ENCODE peak calls at places on chromosomes 4 and X, in ten cellular contexts. N is tibial artery; V is A549; G is endothelial cell; D is upper lobe of right lung; Y is fibroblast of lung; P is GM20000; I is CD8-positive, alpha-beta T cell; A is pancreas; O is psoas muscle. T is an unnamed sample.

GRCh38 chr4:110164251-110164650 is 34.2 kb downstream of the ELOVL6 start:
- DNase-seq in A (no peak), Y (peak), P (no peak), O (no peak), I (no peak), D (no peak), V (no peak), G (no peak), N (no peak), T (no peak)

GRCh38 chr4:155005395-155006087 is 202.9 kb upstream of the NPY2R start:
- DNase-seq in P (no peak), G (no peak), N (peak), I (no peak), V (no peak), O (no peak), Y (peak), D (no peak), A (no peak), T (no peak)

GRCh38 chr4:38568768-38569167 is 95.2 kb upstream of the KLF3 start:
- DNase-seq in G (no peak), N (no peak), V (no peak), Y (no peak), I (no peak), P (no peak), D (no peak), A (no peak), O (no peak), T (no peak)

GRCh38 chr4:99857302-99857701 is 36.9 kb downstream of the LAMTOR3 start:
- DNase-seq in Y (no peak), V (no peak), I (no peak), N (no peak), A (no peak), D (no peak), G (no peak), P (no peak), O (no peak), T (no peak)

GRCh38 chr4:99264927-99265326 is 25.9 kb downstream of the ADH1A start:
- DNase-seq in D (no peak), P (no peak), I (no peak), V (no peak), G (no peak), O (no peak), A (no peak), Y (peak), N (no peak), T (no peak)

GRCh38 chrX:78199851-78200250 is 60.4 kb upstream of the TAF9B start:
- DNase-seq in Y (no peak), D (no peak), I (no peak), V (peak), A (no peak), N (no peak), P (peak), O (no peak), G (no peak), T (no peak)

GRCh38 chrX:21374994-21375794 is 976 bp downstream of the CNKSR2 start:
- DNase-seq in I (no peak), A (no peak), N (peak), Y (no peak), D (no peak), G (peak), V (no peak), P (peak), O (peak), T (no peak)

GRCh38 chr4:5995901-5996623 is 22.2 kb downstream of the C4orf50 start:
- DNase-seq in Y (no peak), A (no peak), V (no peak), N (peak), P (no peak), D (peak), O (peak), G (no peak), I (no peak), T (no peak)

GRCh38 chr4:110869862-110870577 is 247.1 kb upstream of the PITX2 start:
- DNase-seq in D (no peak), V (peak), P (peak), O (no peak), Y (peak), G (no peak), I (no peak), N (no peak), A (no peak), T (no peak)

GRCh38 chrX:151537572-151537971 is 25.9 kb upstream of the PASD1 start:
- DNase-seq in V (no peak), I (no peak), Y (no peak), A (no peak), N (no peak), P (no peak), D (no peak), O (no peak), G (no peak), T (no peak)

GRCh38 chr4:1752284-1753041 is 31.1 kb downstream of the TACC3 start:
- DNase-seq in P (peak), A (no peak), Y (no peak), I (no peak), V (no peak), G (no peak), O (no peak), N (no peak), D (peak), T (no peak)

GRCh38 chr4:184461711-184462110 is 12.6 kb downstream of the IRF2 start:
- DNase-seq in G (no peak), O (no peak), A (no peak), I (no peak), Y (no peak), P (no peak), D (no peak), V (no peak), N (no peak), T (no peak)

GRCh38 chr4:33566649-33567048 is 2677.7 kb downstream of the ARAP2 start:
- DNase-seq in G (no peak), P (no peak), A (no peak), I (no peak), N (no peak), Y (no peak), V (no peak), D (no peak), O (no peak), T (no peak)

GRCh38 chrX:13899607-13900006 is 82.7 kb upstream of the GPM6B start:
- DNase-seq in A (peak), G (no peak), D (no peak), O (no peak), Y (peak), V (peak), I (no peak), P (no peak), N (no peak), T (peak)

GRCh38 chr4:82500106-82500738 is 61.6 kb downstream of the TMEM150C start:
- DNase-seq in V (no peak), D (no peak), I (no peak), N (no peak), G (no peak), Y (peak), O (no peak), P (no peak), A (no peak), T (no peak)

GRCh38 chr4:5051210-5051691 is at the start of gene STK32B:
- DNase-seq in G (peak), V (peak), Y (peak), P (peak), A (peak), N (peak), I (no peak), D (peak), O (peak), T (peak)

GRCh38 chr4:16461362-16461761 is 235.1 kb upstream of the TAPT1 start:
- DNase-seq in V (no peak), G (no peak), N (no peak), P (no peak), O (no peak), I (no peak), Y (no peak), A (no peak), D (no peak), T (no peak)

GRCh38 chr4:155042014-155042413 is 166.4 kb upstream of the NPY2R start:
- DNase-seq in A (no peak), G (no peak), V (no peak), N (no peak), P (no peak), I (no peak), D (no peak), O (no peak), Y (peak), T (no peak)

GRCh38 chrX:129876734-129877395 is 29.1 kb upstream of the UTP14A start:
- DNase-seq in P (no peak), G (no peak), O (no peak), Y (peak), N (no peak), D (no peak), A (no peak), I (no peak), V (peak), T (no peak)

GRCh38 chrX:77087529-77088169 is 359.5 kb upstream of the FGF16 start:
- DNase-seq in N (peak), O (no peak), A (peak), G (no peak), V (peak), I (no peak), D (no peak), Y (peak), P (no peak), T (no peak)

GRCh38 chrX:41067721-41068120 is 17.5 kb upstream of the USP9X start:
- DNase-seq in I (no peak), N (no peak), P (no peak), V (no peak), D (no peak), G (no peak), O (no peak), Y (no peak), A (no peak), T (no peak)

GRCh38 chrX:133550665-133551064 is 135.4 kb upstream of the GPC4 start:
- DNase-seq in V (no peak), A (no peak), P (no peak), O (no peak), D (no peak), N (no peak), G (no peak), Y (no peak), I (no peak), T (no peak)

GRCh38 chr4:145179201-145179860 is 1.1 kb downstream of the OTUD4 start:
- DNase-seq in O (peak), A (peak), Y (peak), G (peak), D (peak), N (peak), I (peak), V (peak), P (peak), T (no peak)

GRCh38 chr4:141587897-141588296 is 48.5 kb upstream of the IL15 start:
- DNase-seq in V (no peak), I (no peak), A (no peak), O (no peak), N (no peak), Y (peak), G (no peak), P (no peak), D (no peak), T (no peak)

GRCh38 chr4:81736324-81736723 is 264.6 kb upstream of the RASGEF1B start:
- DNase-seq in V (no peak), I (no peak), G (no peak), P (no peak), O (no peak), N (no peak), A (no peak), Y (no peak), D (no peak), T (no peak)

GRCh38 chrX:38879631-38880220 is 78.5 kb downstream of the MID1IP1 start:
- DNase-seq in N (no peak), A (peak), P (peak), O (peak), V (no peak), D (no peak), G (no peak), I (no peak), Y (no peak), T (no peak)

GRCh38 chrX:144681501-144681900 is 565.8 kb upstream of the SPANXN1 start:
- DNase-seq in D (no peak), Y (no peak), P (no peak), G (no peak), I (no peak), N (no peak), O (no peak), V (no peak), A (no peak), T (no peak)

GRCh38 chr4:147840846-147841732 is 109.2 kb downstream of the ARHGAP10 start:
- DNase-seq in A (no peak), Y (peak), V (no peak), O (no peak), I (no peak), P (no peak), N (no peak), G (no peak), D (no peak), T (no peak)

GRCh38 chr4:147846318-147847135 is 114.6 kb downstream of the ARHGAP10 start:
- DNase-seq in G (no peak), A (no peak), N (no peak), V (no peak), P (peak), Y (peak), O (no peak), D (no peak), I (no peak), T (no peak)

GRCh38 chr4:147842573-147842972 is 110.7 kb downstream of the ARHGAP10 start:
- DNase-seq in P (no peak), G (no peak), N (no peak), O (peak), V (no peak), Y (peak), A (no peak), D (no peak), I (no peak), T (no peak)

GRCh38 chr4:147839651-147840050 is 107.8 kb downstream of the ARHGAP10 start:
- DNase-seq in G (no peak), D (no peak), Y (no peak), P (no peak), N (no peak), O (no peak), I (no peak), A (no peak), V (no peak), T (no peak)

DNA sequence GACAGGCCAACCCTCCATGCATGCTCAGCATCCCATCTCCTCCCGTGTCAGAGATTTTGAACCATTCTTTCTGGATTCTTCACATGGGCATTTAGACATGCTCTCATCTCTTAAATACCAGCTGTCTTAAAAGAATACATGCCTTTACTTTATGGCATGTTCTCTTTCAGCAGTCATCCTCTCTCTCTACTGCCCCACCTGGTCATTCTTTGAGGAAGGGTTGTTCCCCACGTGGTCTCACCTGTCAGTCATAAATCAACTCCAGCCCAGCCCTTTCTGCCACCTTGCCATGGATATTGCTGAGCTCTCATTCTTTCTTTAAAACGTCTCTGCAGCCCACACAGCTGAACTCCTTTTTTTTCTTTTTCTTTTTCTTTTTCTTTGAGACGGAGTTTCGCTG is 111.3 kb downstream of the ARHGAP10 start:
- DNase-seq in V (peak), I (no peak), A (no peak), P (peak), G (no peak), O (no peak), N (no peak), Y (no peak), D (no peak), T (no peak)
- TF ChIP-seq CTCF in V (no peak), I (no peak), A (no peak), P (no peak), G (peak), O (peak), N (no peak), Y (no peak), D (no peak), T (peak)

GRCh38 chr4:140472156-140472555 is 25.9 kb downstream of the MGAT4D start:
- DNase-seq in G (no peak), D (no peak), I (no peak), V (no peak), A (no peak), N (no peak), Y (no peak), O (no peak), P (no peak), T (no peak)
- TF ChIP-seq CTCF in G (no peak), D (no peak), I (no peak), V (no peak), A (no peak), N (no peak), Y (no peak), O (no peak), P (no peak), T (no peak)

GRCh38 chr4:176319704-176320339 is at the start of gene SPCS3:
- DNase-seq in A (peak), I (peak), N (peak), V (peak), O (peak), G (peak), D (peak), P (peak), Y (peak), T (peak)

GRCh38 chr4:176320976-176321361 is 1.2 kb downstream of the SPCS3 start:
- DNase-seq in A (no peak), P (no peak), O (no peak), I (no peak), G (no peak), D (no peak), V (no peak), Y (no peak), N (no peak), T (no peak)

GRCh38 chr4:176321589-176321988 is 1.8 kb downstream of the SPCS3 start:
- DNase-seq in P (no peak), G (no peak), O (no peak), N (no peak), Y (no peak), V (no peak), D (no peak), A (no peak), I (no peak), T (no peak)

GRCh38 chr4:176319237-176319703 is 496 bp upstream of the SPCS3 start:
- DNase-seq in A (no peak), V (no peak), O (no peak), P (no peak), N (no peak), G (no peak), D (no peak), I (no peak), Y (no peak), T (no peak)

DNA sequence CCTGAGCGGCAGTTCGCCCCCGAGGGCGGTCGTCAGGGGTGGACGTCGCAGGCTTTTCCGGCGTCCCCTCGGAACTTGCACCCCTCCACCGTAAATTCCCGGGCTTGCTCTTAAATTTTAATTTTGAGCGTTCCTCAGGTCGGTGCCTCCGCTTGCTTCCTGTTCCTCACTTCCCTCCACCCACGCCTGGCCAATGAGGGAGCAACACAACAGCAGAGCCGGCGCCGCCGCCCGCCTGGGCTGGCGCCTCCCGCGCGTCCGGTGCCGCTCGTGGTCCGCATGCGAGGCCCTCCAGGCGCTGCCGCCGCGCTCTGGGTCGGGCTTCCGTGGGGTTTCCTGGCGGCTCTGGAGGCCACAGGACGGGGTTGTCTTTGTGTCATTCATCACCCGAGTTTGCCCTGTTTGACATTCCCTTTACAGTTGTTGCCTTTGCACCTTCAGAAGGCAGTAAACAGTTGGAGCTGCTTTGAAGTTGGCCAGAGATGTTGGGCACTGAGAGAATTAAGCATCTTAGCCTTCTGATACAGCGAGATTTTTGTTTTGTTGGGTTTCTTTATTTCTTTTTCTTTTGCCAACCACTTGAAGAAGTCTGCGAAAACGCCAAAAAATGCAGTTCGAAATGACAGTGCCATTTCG is 692 bp downstream of the SPCS3 start:
- DNase-seq in Y (peak), I (peak), O (peak), P (peak), N (peak), V (peak), D (peak), G (peak), A (peak), T (peak)
- TF ChIP-seq CTCF in Y (no peak), I (no peak), O (no peak), P (no peak), N (no peak), V (no peak), D (no peak), G (no peak), A (no peak), T (no peak)

GRCh38 chr4:79575709-79576479 is 167.9 kb upstream of the GK2 start:
- DNase-seq in Y (peak), V (no peak), I (no peak), D (no peak), G (no peak), A (no peak), P (no peak), O (peak), N (no peak), T (no peak)

GRCh38 chr4:79574741-79575451 is 166.9 kb upstream of the GK2 start:
- DNase-seq in P (no peak), G (no peak), D (no peak), A (no peak), I (no peak), V (no peak), Y (no peak), N (no peak), O (no peak), T (no peak)

GRCh38 chr4:79578613-79579012 is 170.6 kb upstream of the GK2 start:
- DNase-seq in V (no peak), A (no peak), P (no peak), Y (no peak), N (no peak), G (no peak), I (no peak), D (peak), O (no peak), T (no peak)

GRCh38 chr4:79576480-79576803 is 168.4 kb upstream of the GK2 start:
- DNase-seq in A (no peak), O (no peak), I (no peak), N (no peak), D (no peak), G (peak), V (peak), P (peak), Y (peak), T (no peak)
- TF ChIP-seq CTCF in A (no peak), O (peak), I (no peak), N (no peak), D (peak), G (no peak), V (peak), P (peak), Y (peak), T (peak)

GRCh38 chr4:107044170-107044569 is 8.1 kb upstream of the DKK2 start:
- DNase-seq in O (no peak), D (no peak), N (no peak), A (no peak), Y (no peak), I (no peak), G (peak), P (no peak), V (no peak), T (no peak)
- TF ChIP-seq CTCF in O (no peak), D (no peak), N (no peak), A (no peak), Y (peak), I (no peak), G (peak), P (no peak), V (no peak), T (peak)

GRCh38 chr4:137980641-137981040 is 261.5 kb downstream of the SLC7A11 start:
- DNase-seq in A (no peak), V (peak), P (no peak), D (no peak), O (no peak), Y (no peak), G (no peak), N (no peak), I (no peak), T (no peak)

DNA sequence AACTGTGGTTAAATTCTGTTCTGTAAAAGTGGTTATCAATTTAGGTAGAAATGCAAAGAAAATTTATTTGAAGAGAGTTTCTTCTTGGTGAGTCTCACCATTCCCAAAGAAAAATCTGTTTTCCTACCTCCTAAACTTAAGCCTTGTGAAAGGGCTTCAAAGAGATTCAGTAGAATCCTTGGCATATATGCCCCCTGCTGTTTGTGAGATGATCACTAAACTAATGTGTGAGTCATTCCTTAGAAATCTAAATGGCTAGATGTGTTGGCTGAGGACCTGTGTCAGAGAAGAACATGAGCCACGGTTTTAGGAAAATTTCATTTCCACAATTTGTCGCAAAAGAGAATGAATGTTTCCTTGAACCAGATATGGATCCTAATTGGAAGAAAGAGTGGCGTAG is 260.9 kb downstream of the SLC7A11 start:
- DNase-seq in I (no peak), N (no peak), G (no peak), V (peak), A (no peak), O (no peak), P (no peak), Y (peak), D (no peak), T (no peak)
- TF ChIP-seq CTCF in I (no peak), N (no peak), G (no peak), V (no peak), A (no peak), O (no peak), P (no peak), Y (no peak), D (no peak), T (peak)

T was measured in RWPE2.